ENCODE peak calls at places on chromosomes 1 and 21, in four cellular contexts. T is spleen; Q is stimulated activated naive CD8-positive, alpha-beta T cell treated with anti-CD3 and anti-CD28 coated beads, Interleukin-15, amount 100 ng/mL, for 72 hours; Z is iris pigment epithelial cell. O is an unnamed sample.

GRCh38 chr1:19639999-19640362 is 4.1 kb upstream of the NBL1 start:
- DNase-seq in T (no peak), Q (no peak), Z (peak; percentile 79), O (no peak)

GRCh38 chr1:15053091-15053657 is 100.4 kb upstream of the TMEM51 start:
- DNase-seq in T (no peak), Q (no peak), Z (no peak), O (no peak)

GRCh38 chr1:191643060-191643459 is 515.2 kb upstream of the RGS18 start:
- DNase-seq in T (no peak), Q (no peak), Z (no peak), O (no peak)

GRCh38 chr1:156691665-156692408 is 13.5 kb downstream of the CRABP2 start:
- DNase-seq in T (no peak), Q (no peak), Z (no peak), O (no peak)

GRCh38 chr1:203156280-203156679 is 19.3 kb downstream of the MYBPH start:
- DNase-seq in T (no peak), Q (no peak), Z (no peak), O (no peak)

GRCh38 chr1:61640531-61641125 is 84.3 kb downstream of the TM2D1 start:
- DNase-seq in T (no peak), Q (peak; percentile 16), Z (no peak), O (no peak)

GRCh38 chr1:6235302-6235680 is 473 bp downstream of the ICMT start:
- DNase-seq in T (no peak), Q (peak; percentile 30), Z (no peak), O (peak; percentile 40)

GRCh38 chr1:32627596-32628162 is 22.7 kb downstream of the ZBTB8OS start:
- DNase-seq in T (no peak), Q (no peak), Z (peak; percentile 16), O (peak; percentile 84)

GRCh38 chr1:53905509-53905908 is 11.5 kb downstream of the DIO1 start:
- DNase-seq in T (no peak), Q (no peak), Z (no peak), O (no peak)

GRCh38 chr1:30372792-30373433 is 350.5 kb downstream of the MATN1 start:
- DNase-seq in T (no peak), Q (no peak), Z (no peak), O (no peak)

GRCh38 chr1:36349839-36350238 is 26.4 kb upstream of the EVA1B start:
- DNase-seq in T (peak; percentile 77), Q (no peak), Z (no peak), O (no peak)

GRCh38 chr1:29513357-29513756 is 277.0 kb downstream of the PTPRU start:
- DNase-seq in T (peak; percentile 44), Q (no peak), Z (peak; percentile 65), O (peak; percentile 45)

GRCh38 chr1:11013160-11013531 is 692 bp downstream of the TARDBP start:
- DNase-seq in T (no peak), Q (no peak), Z (peak; percentile 53), O (no peak)

GRCh38 chr1:1891349-1892078 is 627 bp upstream of the GNB1 start:
- DNase-seq in T (peak; percentile 97), Q (peak; percentile 68), Z (peak; percentile 43), O (peak; percentile 82)

GRCh38 chr1:89615676-89616598 is 17.0 kb upstream of the LRRC8C start:
- DNase-seq in T (no peak), Q (no peak), Z (no peak), O (peak; percentile 51)

GRCh38 chr21:45164124-45164511 is 89.7 kb downstream of the ADARB1 start:
- DNase-seq in T (no peak), Q (no peak), Z (no peak), O (no peak)